ENCODE peak calls at places on chromosome X, in four cellular contexts. I is NCI-H2171 treated with DMSO at 0.1 percent for 48 hours; C is activated T-cell treated with anti-CD3 and anti-CD28 coated beads, Interleukin-2, amount 50 U/mL, for 4 hours; M is NCI-H2029 treated with DMSO at 0.1 percent for 48 hours. X is an unnamed sample.

GRCh38 chrX:84974803-84975202 is 28.9 kb upstream of the APOOL start:
- DNase-seq in I (no peak), M (no peak), C (no peak), X (no peak)

GRCh38 chrX:112636951-112637541 is 42.7 kb downstream of the LHFPL1 start:
- DNase-seq in I (no peak), C (no peak), M (no peak), X (peak)

GRCh38 chrX:139930923-139931645 is 1.8 kb downstream of the ATP11C start:
- DNase-seq in I (peak), M (no peak), C (no peak), X (peak)

GRCh38 chrX:14028473-14028872 is 1.2 kb downstream of the GEMIN8 start:
- DNase-seq in M (no peak), C (no peak), I (no peak), X (no peak)

GRCh38 chrX:11180571-11180970 is 69.4 kb downstream of the HCCS start:
- DNase-seq in M (peak), I (no peak), C (no peak), X (no peak)

GRCh38 chrX:48676893-48677270 is 6.7 kb upstream of the WAS start:
- DNase-seq in I (no peak), M (no peak), C (no peak), X (no peak)

GRCh38 chrX:72042860-72043248 is 88.9 kb downstream of the RTL5 start:
- DNase-seq in C (no peak), M (no peak), I (no peak), X (no peak)

GRCh38 chrX:115038406-115038805 is 21.0 kb upstream of the IL13RA2 start:
- DNase-seq in C (no peak), I (no peak), M (no peak), X (no peak)

GRCh38 chrX:67544871-67545771 is 1.3 kb downstream of the AR start:
- DNase-seq in M (no peak), C (no peak), I (peak), X (peak)

GRCh38 chrX:95764972-95765451 is 919.6 kb upstream of the DIAPH2 start:
- DNase-seq in M (peak), C (no peak), I (peak), X (no peak)

GRCh38 chrX:49761481-49761880 is 65.7 kb upstream of the PAGE1 start:
- DNase-seq in M (no peak), I (no peak), C (no peak), X (peak)

GRCh38 chrX:107826286-107827136 is 845 bp downstream of the MID2 start:
- DNase-seq in C (peak), I (peak), M (no peak), X (peak)

GRCh38 chrX:10165580-10166247 is 8.9 kb downstream of the CLCN4 start:
- DNase-seq in I (no peak), C (no peak), M (no peak), X (no peak)

GRCh38 chrX:31580726-31581125 is 508.9 kb upstream of the FTHL17 start:
- DNase-seq in M (no peak), C (no peak), I (no peak), X (peak)

GRCh38 chrX:119686087-119686639 is 6.8 kb downstream of the SEPTIN6 start:
- DNase-seq in I (peak), C (no peak), M (no peak), X (no peak)

GRCh38 chrX:32150141-32150540 is 1061.2 kb downstream of the DMD start:
- DNase-seq in I (no peak), C (no peak), M (no peak), X (no peak)

GRCh38 chrX:148043456-148043855 is 62.3 kb downstream of the FMR1NB start:
- DNase-seq in M (no peak), I (no peak), C (no peak), X (peak)

GRCh38 chrX:47573334-47574095 is 8.7 kb upstream of the TIMP1 start:
- DNase-seq in C (no peak), I (no peak), M (no peak), X (peak)

GRCh38 chrX:10892605-10893225 is 218.4 kb upstream of the HCCS start:
- DNase-seq in C (no peak), M (no peak), I (no peak), X (no peak)

GRCh38 chrX:129600981-129601424 is 53.8 kb downstream of the APLN start:
- DNase-seq in M (no peak), I (peak), C (no peak), X (peak)

GRCh38 chrX:103376979-103377324 is 614 bp downstream of the BEX3 start:
- DNase-seq in I (peak), M (no peak), C (no peak), X (no peak)

GRCh38 chrX:16172391-16172790 is 5.1 kb downstream of the MAGEB17 start:
- DNase-seq in C (no peak), I (no peak), M (no peak), X (no peak)

GRCh38 chrX:568341-568740 is 62.2 kb upstream of the SHOX start:
- DNase-seq in M (no peak), C (no peak), I (no peak), X (no peak)

GRCh38 chrX:115350696-115351408 is 61.3 kb downstream of the LUZP4 start:
- DNase-seq in C (no peak), I (no peak), M (peak), X (no peak)

GRCh38 chrX:65723706-65724105 is 56.3 kb downstream of the MSN start:
- DNase-seq in C (no peak), M (no peak), I (no peak), X (no peak)

GRCh38 chrX:54427837-54428424 is 12.3 kb upstream of the TSR2 start:
- DNase-seq in C (no peak), I (peak), M (no peak), X (peak)

GRCh38 chrX:51494409-51494808 is 2.0 kb downstream of the NUDT11 start:
- DNase-seq in I (peak), M (no peak), C (no peak), X (peak)